ENCODE peak calls at places on chromosomes 4 and X, in ten cellular contexts. N is upper lobe of right lung; F is Caco-2; L is HFF-Myc; Q is CD4-positive, alpha-beta T cell; B is WTC11; A is IMR-90; M is colonic mucosa; T is tibial nerve; C is GM10248. X is an unnamed sample.

GRCh38 chr4:138035781-138036258 is 206.3 kb downstream of the SLC7A11 start:
- DNase-seq in N (no peak), F (peak), L (peak), Q (no peak), B (no peak), A (peak), M (no peak), T (peak), C (peak), X (peak)

GRCh38 chrX:153032397-153033118 is 23.7 kb upstream of the PNMA3 start:
- DNase-seq in N (peak), F (peak), L (no peak), Q (peak), B (peak), A (peak), M (peak), T (peak), C (peak), X (peak)

GRCh38 chr4:1085404-1085799 is 28.0 kb downstream of the RNF212 start:
- DNase-seq in N (no peak), F (no peak), L (no peak), Q (no peak), B (no peak), A (no peak), M (no peak), T (no peak), C (no peak), X (no peak)

GRCh38 chrX:16712116-16712824 is at the start of gene CTPS2:
- DNase-seq in N (peak), F (peak), L (peak), Q (peak), B (peak), A (peak), M (peak), T (peak), C (peak), X (peak)

GRCh38 chr4:7973545-7973981 is 33.9 kb upstream of the AFAP1 start:
- DNase-seq in N (no peak), F (no peak), L (no peak), Q (no peak), B (no peak), A (peak), M (no peak), T (no peak), C (no peak), X (no peak)

GRCh38 chr4:2281575-2282343 is 19.9 kb upstream of the MXD4 start:
- DNase-seq in N (no peak), F (no peak), L (no peak), Q (peak), B (no peak), A (no peak), M (no peak), T (no peak), C (no peak), X (peak)

GRCh38 chr4:12884846-12885796 is 599.0 kb downstream of the RAB28 start:
- DNase-seq in N (no peak), F (no peak), L (no peak), Q (no peak), B (peak), A (no peak), M (no peak), T (no peak), C (no peak), X (no peak)

GRCh38 chr4:183455431-183456145 is 11.2 kb downstream of the CDKN2AIP start:
- DNase-seq in N (no peak), F (no peak), L (no peak), Q (no peak), B (no peak), A (peak), M (no peak), T (no peak), C (no peak), X (no peak)

GRCh38 chr4:94156816-94157215 is 50.8 kb upstream of the SMARCAD1 start:
- DNase-seq in N (no peak), F (no peak), L (no peak), Q (no peak), B (no peak), A (no peak), M (no peak), T (no peak), C (no peak), X (no peak)

GRCh38 chrX:1491851-1492349 is 39.2 kb upstream of the ASMTL start:
- DNase-seq in N (peak), F (peak), L (no peak), Q (no peak), B (peak), A (no peak), M (no peak), T (no peak), C (peak), X (peak)

GRCh38 chrX:9729161-9729885 is 36.3 kb downstream of the GPR143 start:
- DNase-seq in N (no peak), F (no peak), L (no peak), Q (no peak), B (no peak), A (no peak), M (no peak), T (no peak), C (no peak), X (no peak)

GRCh38 chr4:183797041-183797444 is 108.1 kb upstream of the STOX2 start:
- DNase-seq in N (peak), F (peak), L (no peak), Q (no peak), B (peak), A (no peak), M (peak), T (no peak), C (no peak), X (peak)

DNA sequence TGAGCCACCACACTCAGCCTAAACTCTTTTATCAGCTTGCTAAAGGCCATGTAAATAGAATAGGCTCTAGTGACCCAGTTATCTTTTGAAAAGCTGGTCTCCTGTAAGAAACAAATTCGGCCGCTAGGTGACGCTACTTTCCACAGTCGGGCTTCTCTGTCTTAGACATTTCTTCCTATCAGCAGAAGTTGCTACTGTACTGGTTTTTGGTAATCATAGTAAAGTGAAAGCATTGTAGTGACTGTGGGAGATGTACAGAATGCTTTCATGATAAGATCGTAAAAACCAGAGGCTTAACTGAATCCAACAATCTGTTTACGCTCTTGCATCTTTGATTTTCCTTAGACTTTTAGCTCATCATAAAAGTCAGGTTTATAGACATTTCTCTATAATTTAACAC is 82.6 kb downstream of the GK start:
- DNase-seq in N (no peak), F (peak), L (peak), Q (peak), B (peak), A (peak), M (peak), T (peak), C (peak), X (peak)
- TF ChIP-seq CTCF in N (peak), F (peak), L (peak), Q (peak), B (peak), A (peak), M (peak), T (peak), C (peak), X (peak)

GRCh38 chr4:156111706-156112105 is 158.0 kb upstream of the CTSO start:
- DNase-seq in N (no peak), F (no peak), L (no peak), Q (no peak), B (no peak), A (no peak), M (no peak), T (no peak), C (no peak), X (no peak)

GRCh38 chr4:156113138-156113537 is 159.5 kb upstream of the CTSO start:
- DNase-seq in N (no peak), F (no peak), L (no peak), Q (no peak), B (no peak), A (no peak), M (no peak), T (no peak), C (no peak), X (peak)

DNA sequence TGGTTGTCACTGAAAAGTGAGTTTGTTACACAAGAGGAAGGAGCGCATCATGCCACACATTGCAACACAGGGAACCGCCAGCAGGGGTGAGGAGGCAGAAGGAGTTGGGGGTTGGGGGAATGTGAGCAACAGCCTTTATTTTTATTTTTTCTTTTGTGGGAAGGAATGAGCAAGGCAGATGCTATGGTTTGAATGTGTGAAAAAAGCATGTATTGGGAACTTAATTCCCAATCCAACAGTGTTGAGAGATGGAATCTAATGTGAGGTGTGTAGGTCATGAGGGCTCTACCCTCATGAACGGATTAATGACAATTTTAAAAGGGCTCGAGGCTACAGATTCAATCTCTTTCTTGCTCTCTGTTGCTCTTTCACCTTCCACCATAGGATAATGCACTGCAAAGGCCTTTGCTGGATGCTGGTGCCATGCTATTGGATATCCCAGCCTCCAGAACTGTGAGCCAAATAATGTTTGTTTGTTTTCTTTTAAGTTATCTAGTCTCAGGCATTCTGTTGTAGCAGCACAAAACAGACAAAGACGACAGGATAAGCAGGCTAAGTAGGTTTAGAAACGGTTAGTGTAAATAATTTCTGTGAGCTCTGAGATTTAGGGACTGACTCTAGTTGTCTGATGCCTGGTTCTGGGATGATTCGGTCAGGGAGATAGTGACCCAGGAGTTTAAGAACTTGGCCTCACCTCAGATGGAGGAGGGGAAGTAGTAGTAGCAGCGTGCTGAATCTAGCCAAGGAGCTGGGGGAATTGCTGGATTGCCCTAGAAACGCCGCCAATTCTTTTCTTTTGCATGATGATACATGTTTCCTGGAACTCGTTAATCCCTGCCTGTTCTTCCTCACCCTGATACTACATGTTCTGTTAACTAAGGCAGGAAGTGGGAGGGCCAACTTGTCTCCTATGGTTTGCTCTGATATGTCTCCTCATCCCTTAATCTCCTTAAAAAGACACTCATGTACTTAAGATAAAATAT is 156.6 kb upstream of the CTSO start:
- DNase-seq in N (no peak), F (peak), L (no peak), Q (no peak), B (peak), A (peak), M (no peak), T (no peak), C (no peak), X (no peak)
- TF ChIP-seq CTCF in N (no peak), F (no peak), L (no peak), Q (no peak), B (peak), A (no peak), M (no peak), T (no peak), C (no peak), X (no peak)

GRCh38 chr4:99091174-99091573 is 2.6 kb upstream of the ADH5 start:
- DNase-seq in N (no peak), F (no peak), L (no peak), Q (no peak), B (no peak), A (no peak), M (no peak), T (no peak), C (no peak), X (no peak)
- TF ChIP-seq CTCF in N (no peak), F (no peak), L (no peak), Q (no peak), B (no peak), A (no peak), M (no peak), T (no peak), C (no peak), X (no peak)

GRCh38 chr4:123050014-123050413 is 127.6 kb upstream of the NUDT6 start:
- DNase-seq in N (no peak), F (no peak), L (no peak), Q (no peak), B (no peak), A (no peak), M (no peak), T (no peak), C (no peak), X (no peak)
- TF ChIP-seq CTCF in N (no peak), F (no peak), L (no peak), Q (no peak), B (no peak), A (no peak), M (no peak), T (no peak), C (no peak), X (no peak)

GRCh38 chr4:92303621-92304027 is at the start of gene GRID2:
- DNase-seq in N (peak), F (no peak), L (no peak), Q (no peak), B (peak), A (peak), M (no peak), T (no peak), C (no peak), X (peak)

GRCh38 chr4:92304636-92305035 is 870 bp downstream of the GRID2 start:
- DNase-seq in N (no peak), F (no peak), L (no peak), Q (no peak), B (peak), A (no peak), M (no peak), T (no peak), C (peak), X (peak)

GRCh38 chr4:92304073-92304472 is 307 bp downstream of the GRID2 start:
- DNase-seq in N (no peak), F (no peak), L (no peak), Q (no peak), B (peak), A (no peak), M (no peak), T (no peak), C (no peak), X (peak)

GRCh38 chr4:92299152-92299551 is 4.6 kb upstream of the GRID2 start:
- DNase-seq in N (no peak), F (no peak), L (no peak), Q (no peak), B (no peak), A (peak), M (no peak), T (no peak), C (no peak), X (no peak)
- TF ChIP-seq CTCF in N (no peak), F (no peak), L (no peak), Q (no peak), B (no peak), A (peak), M (no peak), T (no peak), C (no peak), X (no peak)

DNA sequence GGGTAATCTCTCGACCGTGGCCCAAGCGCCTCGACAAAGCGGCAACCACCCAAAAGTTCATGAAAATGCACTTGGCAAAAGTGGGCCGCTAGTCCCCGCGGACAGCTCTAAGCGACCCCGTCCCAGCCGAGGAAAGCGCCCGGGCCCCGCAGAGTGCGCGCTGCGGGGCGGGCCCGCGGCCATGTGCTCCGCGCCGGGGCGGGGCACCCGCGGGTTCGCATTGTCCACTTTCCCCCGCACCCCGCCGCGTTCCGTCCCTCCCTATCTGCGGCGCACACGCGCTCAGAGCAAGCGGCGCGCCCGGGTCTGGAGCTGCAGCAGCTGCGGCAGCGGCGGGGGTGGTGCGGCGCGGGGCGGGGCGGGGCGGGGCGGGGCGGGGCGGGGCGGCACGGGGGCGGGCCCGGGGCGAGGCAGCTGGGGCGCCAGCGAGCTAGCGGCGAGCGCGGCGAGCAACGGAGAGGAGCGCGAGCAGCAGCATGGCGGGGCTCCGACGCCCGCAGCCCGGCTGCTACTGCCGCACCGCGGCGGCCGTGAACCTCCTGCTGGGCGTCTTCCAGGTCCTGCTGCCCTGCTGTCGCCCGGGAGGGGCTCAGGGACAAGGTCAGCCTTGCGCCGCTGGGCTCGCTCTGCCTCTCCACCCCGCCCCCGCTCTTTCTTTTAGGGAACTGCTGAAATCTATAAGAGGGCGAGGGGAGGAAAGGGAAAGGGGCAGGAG is at the start of gene TMEM131L:
- DNase-seq in N (peak), F (peak), L (no peak), Q (peak), B (peak), A (peak), M (peak), T (peak), C (peak), X (peak)
- TF ChIP-seq CTCF in N (peak), F (peak), L (no peak), Q (peak), B (no peak), A (no peak), M (no peak), T (no peak), C (peak), X (peak)